ENCODE peak calls at places on chromosomes 4 and X, in six cellular contexts. One of them, this sample, is unnamed.

GRCh38 chrX:8913665-8914409 is 112.7 kb upstream of the FAM9A start:
- DNase-seq in K562: no peak
- DNase-seq in GM12891: no peak
- DNase-seq in sigmoid colon: peak; percentile 78
- DNase-seq in breast epithelium: peak; percentile 26
- DNase-seq in GM12892: no peak
- DNase-seq in this sample: peak; percentile 9

GRCh38 chr4:118047043-118047442 is 12.8 kb downstream of the NDST3 start:
- DNase-seq in K562: no peak
- DNase-seq in GM12891: no peak
- DNase-seq in sigmoid colon: no peak
- DNase-seq in breast epithelium: no peak
- DNase-seq in GM12892: no peak
- DNase-seq in this sample: no peak

GRCh38 chrX:20139966-20140365 is 1.7 kb downstream of the EIF1AX start:
- DNase-seq in K562: no peak
- DNase-seq in GM12891: no peak
- DNase-seq in sigmoid colon: no peak
- DNase-seq in breast epithelium: no peak
- DNase-seq in GM12892: no peak
- DNase-seq in this sample: no peak

GRCh38 chr4:153205757-153206156 is 1.5 kb downstream of the TRIM2 start:
- DNase-seq in K562: no peak
- DNase-seq in GM12891: no peak
- DNase-seq in sigmoid colon: no peak
- DNase-seq in breast epithelium: no peak
- DNase-seq in GM12892: no peak
- DNase-seq in this sample: peak; percentile 80

GRCh38 chr4:70360460-70360859 is at the start of gene SMR3A:
- DNase-seq in K562: no peak
- DNase-seq in GM12891: no peak
- DNase-seq in sigmoid colon: no peak
- DNase-seq in breast epithelium: no peak
- DNase-seq in GM12892: no peak
- DNase-seq in this sample: no peak

GRCh38 chrX:87873988-87874500 is 356.4 kb downstream of the KLHL4 start:
- DNase-seq in K562: no peak
- DNase-seq in GM12891: no peak
- DNase-seq in sigmoid colon: no peak
- DNase-seq in breast epithelium: no peak
- DNase-seq in GM12892: no peak
- DNase-seq in this sample: no peak

GRCh38 chrX:129472116-129472515 is 51.2 kb downstream of the SMARCA1 start:
- DNase-seq in K562: no peak
- DNase-seq in GM12891: no peak
- DNase-seq in sigmoid colon: no peak
- DNase-seq in breast epithelium: no peak
- DNase-seq in GM12892: no peak
- DNase-seq in this sample: no peak

GRCh38 chrX:57172544-57172943 is 35.3 kb upstream of the SPIN2A start:
- DNase-seq in K562: no peak
- DNase-seq in GM12891: no peak
- DNase-seq in sigmoid colon: no peak
- DNase-seq in breast epithelium: no peak
- DNase-seq in GM12892: no peak
- DNase-seq in this sample: no peak

GRCh38 chr4:36863601-36864000 is 380.9 kb upstream of the NWD2 start:
- DNase-seq in K562: no peak
- DNase-seq in GM12891: no peak
- DNase-seq in sigmoid colon: no peak
- DNase-seq in breast epithelium: no peak
- DNase-seq in GM12892: no peak
- DNase-seq in this sample: no peak

GRCh38 chrX:3231766-3232165 is 114.7 kb downstream of the MXRA5 start:
- DNase-seq in K562: no peak
- DNase-seq in GM12891: no peak
- DNase-seq in sigmoid colon: no peak
- DNase-seq in breast epithelium: no peak
- DNase-seq in GM12892: no peak
- DNase-seq in this sample: no peak

GRCh38 chr4:150381671-150382427 is 200.1 kb upstream of the MAB21L2 start:
- DNase-seq in K562: no peak
- DNase-seq in GM12891: no peak
- DNase-seq in sigmoid colon: no peak
- DNase-seq in breast epithelium: no peak
- DNase-seq in GM12892: no peak
- DNase-seq in this sample: no peak

GRCh38 chr4:74531952-74532794 is 87.2 kb downstream of the AREG start:
- DNase-seq in K562: peak; percentile 63
- DNase-seq in GM12891: no peak
- DNase-seq in sigmoid colon: no peak
- DNase-seq in breast epithelium: no peak
- DNase-seq in GM12892: no peak
- DNase-seq in this sample: no peak

GRCh38 chr4:39319678-39320077 is 46.5 kb downstream of the RFC1 start:
- DNase-seq in K562: no peak
- DNase-seq in GM12891: no peak
- DNase-seq in sigmoid colon: no peak
- DNase-seq in breast epithelium: no peak
- DNase-seq in GM12892: no peak
- DNase-seq in this sample: no peak

GRCh38 chr4:17232575-17233253 is 279.2 kb downstream of the QDPR start:
- DNase-seq in K562: no peak
- DNase-seq in GM12891: no peak
- DNase-seq in sigmoid colon: peak; percentile 68
- DNase-seq in breast epithelium: no peak
- DNase-seq in GM12892: no peak
- DNase-seq in this sample: no peak

GRCh38 chr4:143513314-143514211 is at the start of gene SMARCA5:
- DNase-seq in K562: peak; percentile 98
- DNase-seq in GM12891: peak; percentile 70
- DNase-seq in sigmoid colon: peak; percentile 99
- DNase-seq in breast epithelium: peak; percentile 96
- DNase-seq in GM12892: peak; percentile 69
- DNase-seq in this sample: peak; percentile 97

GRCh38 chrX:153972368-153973126 is at the start of gene TMEM187:
- DNase-seq in K562: peak; percentile 92
- DNase-seq in GM12891: peak; percentile 69
- DNase-seq in sigmoid colon: peak; percentile 94
- DNase-seq in breast epithelium: peak; percentile 78
- DNase-seq in GM12892: peak; percentile 93
- DNase-seq in this sample: peak; percentile 90
- TF ChIP-seq POLR2A in K562: no peak
- TF ChIP-seq POLR2A in GM12891: peak; percentile 42
- TF ChIP-seq POLR2A in sigmoid colon: no peak
- TF ChIP-seq POLR2A in breast epithelium: peak; percentile 26
- TF ChIP-seq POLR2A in GM12892: peak; percentile 70
- TF ChIP-seq POLR2A in this sample: no peak

GRCh38 chr4:63728480-63729177 is 680.6 kb downstream of the TECRL start:
- DNase-seq in K562: no peak
- DNase-seq in GM12891: no peak
- DNase-seq in sigmoid colon: no peak
- DNase-seq in breast epithelium: no peak
- DNase-seq in GM12892: no peak
- DNase-seq in this sample: no peak
- TF ChIP-seq POLR2AphosphoS5 in K562: no peak
- TF ChIP-seq POLR2AphosphoS5 in GM12891: no peak
- TF ChIP-seq POLR2AphosphoS5 in sigmoid colon: no peak
- TF ChIP-seq POLR2AphosphoS5 in breast epithelium: no peak
- TF ChIP-seq POLR2AphosphoS5 in GM12892: no peak
- TF ChIP-seq POLR2AphosphoS5 in this sample: no peak

GRCh38 chr4:113760852-113761681 is 471 bp downstream of the CAMK2D start:
- DNase-seq in K562: no peak
- DNase-seq in GM12891: peak; percentile 28
- DNase-seq in sigmoid colon: peak; percentile 94
- DNase-seq in breast epithelium: peak; percentile 66
- DNase-seq in GM12892: peak; percentile 27
- DNase-seq in this sample: peak; percentile 84
- TF ChIP-seq POLR2A in K562: no peak
- TF ChIP-seq POLR2A in GM12891: no peak
- TF ChIP-seq POLR2A in sigmoid colon: no peak
- TF ChIP-seq POLR2A in breast epithelium: peak; percentile 33
- TF ChIP-seq POLR2A in GM12892: peak; percentile 6
- TF ChIP-seq POLR2A in this sample: peak; percentile 47

DNA sequence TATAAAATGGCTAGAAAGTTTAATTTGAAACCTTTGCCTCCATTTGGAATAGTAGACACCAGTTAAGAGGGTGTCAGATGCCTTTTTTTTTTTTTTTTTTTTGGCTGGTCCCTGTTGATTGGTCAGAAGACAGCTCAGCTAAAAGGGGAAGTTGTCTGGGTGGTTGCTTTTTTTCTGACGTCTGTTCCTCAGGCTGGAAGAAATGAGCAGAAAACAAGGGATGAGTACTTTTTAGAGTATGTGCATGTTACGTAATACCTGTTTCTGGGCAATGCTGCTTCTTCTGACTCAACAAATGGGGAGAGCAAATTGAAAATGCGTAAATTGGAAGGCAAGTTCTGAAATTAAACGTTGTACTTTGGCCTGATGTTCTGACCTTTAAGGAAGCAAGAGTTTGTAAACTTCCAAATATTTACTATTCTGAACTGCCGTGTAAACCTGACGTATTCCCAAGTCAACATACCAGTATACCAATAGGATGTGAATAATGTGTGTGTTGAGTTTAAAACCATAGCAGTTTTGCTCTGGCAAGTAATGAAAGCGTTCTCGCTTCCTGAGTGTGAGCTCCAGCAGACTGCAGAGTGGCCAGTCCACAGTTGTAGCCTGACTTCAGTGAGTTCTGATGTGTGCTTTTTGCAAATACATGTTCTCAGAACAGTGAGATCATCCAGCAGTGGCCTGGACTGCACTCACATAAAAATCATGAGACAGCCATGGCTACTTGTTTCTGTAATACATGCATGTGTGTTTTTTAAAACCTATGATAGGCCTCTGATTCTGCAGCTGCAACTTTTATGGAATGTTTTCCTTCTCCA is 1.7 kb downstream of the SAT1 start:
- DNase-seq in K562: peak; percentile 57
- DNase-seq in GM12891: no peak
- DNase-seq in sigmoid colon: no peak
- DNase-seq in breast epithelium: no peak
- DNase-seq in GM12892: no peak
- DNase-seq in this sample: no peak
- TF ChIP-seq POLR2AphosphoS5 in K562: no peak
- TF ChIP-seq POLR2AphosphoS5 in GM12891: peak; percentile 79
- TF ChIP-seq POLR2AphosphoS5 in sigmoid colon: peak; percentile 15
- TF ChIP-seq POLR2AphosphoS5 in breast epithelium: no peak
- TF ChIP-seq POLR2AphosphoS5 in GM12892: peak; percentile 41
- TF ChIP-seq POLR2AphosphoS5 in this sample: peak; percentile 7

GRCh38 chr4:7939377-7940108 is at the start of gene AFAP1:
- DNase-seq in K562: peak; percentile 98
- DNase-seq in GM12891: peak; percentile 97
- DNase-seq in sigmoid colon: peak; percentile 94
- DNase-seq in breast epithelium: peak; percentile 83
- DNase-seq in GM12892: peak; percentile 94
- DNase-seq in this sample: peak; percentile 91
- TF ChIP-seq POLR2A in K562: no peak
- TF ChIP-seq POLR2A in GM12891: no peak
- TF ChIP-seq POLR2A in sigmoid colon: peak; percentile 19
- TF ChIP-seq POLR2A in breast epithelium: no peak
- TF ChIP-seq POLR2A in GM12892: no peak
- TF ChIP-seq POLR2A in this sample: peak; percentile 86

This sample was measured in transverse colon.